ENCODE peak calls at places on chromosomes 12 and 14, in eight cellular contexts. Z is Peyer's patch; T is foreskin fibroblast; K is activated CD4-positive, alpha-beta T cell treated with anti-CD3 and anti-CD28 coated beads for 24 hours; M is activated CD4-positive, CD25-positive, alpha-beta regulatory T cell; H is heart right ventricle; A is NCI-H1105; L is GM03348. X is an unnamed sample.

GRCh38 chr12:119594772-119595445 is 1.3 kb downstream of the TMEM233 start:
- DNase-seq in T (no peak), L (peak), K (no peak), H (peak), A (no peak), Z (no peak), M (no peak), X (no peak)

GRCh38 chr14:35333797-35334743 is 41.9 kb downstream of the PSMA6 start:
- DNase-seq in L (no peak), H (no peak), T (no peak), A (no peak), K (peak), M (no peak), Z (no peak), X (no peak)

GRCh38 chr12:111121840-111122239 is 201.5 kb upstream of the MYL2 start:
- DNase-seq in K (no peak), L (no peak), Z (no peak), M (no peak), A (no peak), T (no peak), H (no peak), X (no peak)

GRCh38 chr12:39441963-39442894 is 691 bp downstream of the KIF21A start:
- DNase-seq in A (peak), H (peak), M (peak), K (peak), Z (peak), L (peak), T (peak), X (peak)

GRCh38 chr12:42485823-42486222 is 103.7 kb downstream of the PRICKLE1 start:
- DNase-seq in M (no peak), K (no peak), T (no peak), A (no peak), H (no peak), L (no peak), Z (no peak), X (no peak)

GRCh38 chr12:23816394-23816851 is 133.0 kb downstream of the SOX5 start:
- DNase-seq in T (no peak), H (no peak), Z (no peak), M (no peak), K (no peak), L (no peak), A (no peak), X (no peak)

GRCh38 chr12:26092706-26093105 is 32.1 kb downstream of the BHLHE41 start:
- DNase-seq in A (no peak), M (no peak), T (no peak), Z (no peak), K (no peak), L (no peak), H (no peak), X (no peak)

GRCh38 chr14:22926316-22926715 is 2.9 kb downstream of the PRMT5 start:
- DNase-seq in Z (no peak), T (no peak), A (no peak), M (no peak), L (no peak), K (no peak), H (no peak), X (no peak)

GRCh38 chr12:122026706-122027328 is 5.1 kb downstream of the BCL7A start:
- DNase-seq in M (no peak), K (no peak), T (no peak), L (no peak), Z (no peak), A (no peak), H (no peak), X (no peak)

GRCh38 chr12:94187351-94187750 is 39.0 kb downstream of the PLXNC1 start:
- DNase-seq in K (no peak), H (no peak), L (peak), A (peak), T (peak), Z (no peak), M (no peak), X (no peak)

GRCh38 chr12:19186722-19187661 is 57.5 kb downstream of the PLEKHA5 start:
- DNase-seq in K (no peak), T (peak), H (no peak), Z (no peak), M (no peak), L (peak), A (peak), X (no peak)

GRCh38 chr14:87840906-87841305 is 152.1 kb downstream of the GALC start:
- DNase-seq in K (no peak), T (no peak), Z (no peak), M (no peak), L (no peak), H (no peak), A (no peak), X (no peak)

GRCh38 chr14:52043690-52044089 is 25.2 kb downstream of the NID2 start:
- DNase-seq in K (peak), M (no peak), Z (peak), L (peak), H (no peak), T (no peak), A (no peak), X (no peak)

GRCh38 chr12:114438635-114439256 is 32.8 kb upstream of the TBX5 start:
- DNase-seq in Z (no peak), A (no peak), K (no peak), H (no peak), L (no peak), T (no peak), M (no peak), X (no peak)

GRCh38 chr14:103930051-103930604 is 1.9 kb downstream of the TDRD9 start:
- DNase-seq in Z (no peak), L (no peak), H (no peak), T (no peak), M (no peak), A (no peak), K (no peak), X (no peak)

GRCh38 chr12:132194056-132194455 is 49.8 kb downstream of the NOC4L start:
- DNase-seq in T (no peak), Z (no peak), K (no peak), M (no peak), A (no peak), L (no peak), H (no peak), X (no peak)

GRCh38 chr12:4447151-4447550 is 1.5 kb upstream of the FGF6 start:
- DNase-seq in L (no peak), M (no peak), Z (no peak), K (no peak), T (no peak), A (no peak), H (no peak), X (peak)

GRCh38 chr12:29051221-29051620 is 97.9 kb upstream of the FAR2 start:
- DNase-seq in A (no peak), M (no peak), K (no peak), L (no peak), Z (no peak), H (no peak), T (no peak), X (no peak)

GRCh38 chr12:67415473-67415872 is 146.3 kb downstream of the CAND1 start:
- DNase-seq in Z (no peak), M (no peak), L (peak), A (peak), K (no peak), T (no peak), H (no peak), X (no peak)

GRCh38 chr12:85632390-85632789 is 203.8 kb downstream of the RASSF9 start:
- DNase-seq in A (no peak), L (no peak), Z (no peak), T (no peak), M (no peak), H (no peak), K (no peak), X (no peak)

GRCh38 chr12:53845932-53846331 is 92.7 kb upstream of the HOXC13 start:
- DNase-seq in M (no peak), L (no peak), T (no peak), K (no peak), H (no peak), Z (no peak), A (no peak), X (no peak)

GRCh38 chr12:131120831-131121271 is 167.1 kb downstream of the ADGRD1 start:
- DNase-seq in K (no peak), A (no peak), Z (peak), T (no peak), M (no peak), H (no peak), L (no peak), X (peak)

GRCh38 chr14:34041220-34041619 is 90.3 kb upstream of the EGLN3 start:
- DNase-seq in H (no peak), M (no peak), K (no peak), T (no peak), L (no peak), Z (no peak), A (no peak), X (no peak)

GRCh38 chr12:388547-389137 is 478 bp downstream of the KDM5A start:
- DNase-seq in H (peak), A (no peak), M (no peak), L (peak), Z (no peak), K (no peak), T (no peak), X (no peak)

GRCh38 chr12:57237952-57238853 is 8.7 kb downstream of the SHMT2 start:
- DNase-seq in H (peak), T (no peak), L (peak), Z (peak), A (peak), M (no peak), K (no peak), X (no peak)

GRCh38 chr14:91613459-91614145 is 103.5 kb upstream of the PPP4R3A start:
- DNase-seq in T (no peak), K (no peak), H (no peak), Z (no peak), M (no peak), L (no peak), A (no peak), X (no peak)

GRCh38 chr12:5789469-5789968 is 155.5 kb downstream of the ANO2 start:
- DNase-seq in H (no peak), K (no peak), A (no peak), M (no peak), L (no peak), Z (no peak), T (no peak), X (no peak)

GRCh38 chr12:129762436-129762835 is 141.4 kb downstream of the TMEM132D start:
- DNase-seq in K (no peak), M (no peak), Z (no peak), T (no peak), L (no peak), A (no peak), H (no peak), X (no peak)

GRCh38 chr14:74504874-74505617 is 11.5 kb downstream of the ISCA2 start:
- DNase-seq in T (no peak), Z (peak), M (no peak), L (no peak), K (no peak), H (no peak), A (no peak), X (no peak)

GRCh38 chr12:55658212-55658611 is 21.5 kb downstream of the OR10P1 start:
- DNase-seq in L (no peak), H (no peak), Z (no peak), T (no peak), K (no peak), M (no peak), A (no peak), X (no peak)

GRCh38 chr12:22658214-22658613 is 33.2 kb downstream of the ETNK1 start:
- DNase-seq in T (peak), A (no peak), Z (no peak), K (no peak), H (no peak), L (peak), M (no peak), X (no peak)

GRCh38 chr12:116053479-116054195 is 223.9 kb downstream of the MED13L start:
- DNase-seq in L (peak), H (no peak), Z (no peak), K (no peak), T (peak), M (no peak), A (no peak), X (no peak)

GRCh38 chr14:94143239-94143638 is 13.8 kb upstream of the IFI27L2 start:
- DNase-seq in Z (no peak), M (no peak), T (no peak), A (no peak), L (no peak), K (no peak), H (no peak), X (no peak)